ENCODE peak calls at places on chromosomes 2 and 18, in eight cellular contexts. One of them, this sample, is unnamed.

GRCh38 chr2:25521665-25522387 is 151.6 kb downstream of the DTNB start:
- DNase-seq in heart left ventricle: no peak
- DNase-seq in NB4: peak
- DNase-seq in kidney epithelial cell: peak
- DNase-seq in ovary: no peak
- DNase-seq in body of pancreas: peak
- DNase-seq in dorsolateral prefrontal cortex: no peak
- DNase-seq in brain microvascular endothelial cell: peak
- DNase-seq in this sample: peak

GRCh38 chr18:76803814-76804213 is 18.5 kb upstream of the ZNF236 start:
- DNase-seq in heart left ventricle: peak
- DNase-seq in NB4: peak
- DNase-seq in kidney epithelial cell: no peak
- DNase-seq in ovary: peak
- DNase-seq in body of pancreas: peak
- DNase-seq in dorsolateral prefrontal cortex: no peak
- DNase-seq in brain microvascular endothelial cell: peak
- DNase-seq in this sample: no peak

GRCh38 chr2:240745456-240745855 is 53.8 kb downstream of the AQP12A start:
- DNase-seq in heart left ventricle: no peak
- DNase-seq in NB4: no peak
- DNase-seq in kidney epithelial cell: no peak
- DNase-seq in ovary: no peak
- DNase-seq in body of pancreas: no peak
- DNase-seq in dorsolateral prefrontal cortex: no peak
- DNase-seq in brain microvascular endothelial cell: no peak
- DNase-seq in this sample: no peak

GRCh38 chr18:22741318-22741717 is 191.8 kb upstream of the RBBP8 start:
- DNase-seq in heart left ventricle: no peak
- DNase-seq in NB4: no peak
- DNase-seq in kidney epithelial cell: no peak
- DNase-seq in ovary: no peak
- DNase-seq in body of pancreas: no peak
- DNase-seq in dorsolateral prefrontal cortex: no peak
- DNase-seq in brain microvascular endothelial cell: no peak
- DNase-seq in this sample: no peak

GRCh38 chr2:127453013-127453391 is 34.8 kb downstream of the PROC start:
- DNase-seq in heart left ventricle: no peak
- DNase-seq in NB4: no peak
- DNase-seq in kidney epithelial cell: no peak
- DNase-seq in ovary: no peak
- DNase-seq in body of pancreas: no peak
- DNase-seq in dorsolateral prefrontal cortex: no peak
- DNase-seq in brain microvascular endothelial cell: no peak
- DNase-seq in this sample: no peak

GRCh38 chr2:53051157-53051556 is 716.4 kb upstream of the CHAC2 start:
- DNase-seq in heart left ventricle: no peak
- DNase-seq in NB4: no peak
- DNase-seq in kidney epithelial cell: no peak
- DNase-seq in ovary: no peak
- DNase-seq in body of pancreas: no peak
- DNase-seq in dorsolateral prefrontal cortex: no peak
- DNase-seq in brain microvascular endothelial cell: no peak
- DNase-seq in this sample: no peak

GRCh38 chr2:127053731-127054603 is 53.0 kb downstream of the BIN1 start:
- DNase-seq in heart left ventricle: peak
- DNase-seq in NB4: no peak
- DNase-seq in kidney epithelial cell: no peak
- DNase-seq in ovary: peak
- DNase-seq in body of pancreas: peak
- DNase-seq in dorsolateral prefrontal cortex: no peak
- DNase-seq in brain microvascular endothelial cell: no peak
- DNase-seq in this sample: no peak

GRCh38 chr2:150909613-150910012 is 352.1 kb downstream of the RBM43 start:
- DNase-seq in heart left ventricle: no peak
- DNase-seq in NB4: peak
- DNase-seq in kidney epithelial cell: no peak
- DNase-seq in ovary: no peak
- DNase-seq in body of pancreas: no peak
- DNase-seq in dorsolateral prefrontal cortex: no peak
- DNase-seq in brain microvascular endothelial cell: no peak
- DNase-seq in this sample: no peak

GRCh38 chr2:241003369-241003768 is 5.0 kb downstream of the SNED1 start:
- DNase-seq in heart left ventricle: no peak
- DNase-seq in NB4: no peak
- DNase-seq in kidney epithelial cell: no peak
- DNase-seq in ovary: no peak
- DNase-seq in body of pancreas: no peak
- DNase-seq in dorsolateral prefrontal cortex: no peak
- DNase-seq in brain microvascular endothelial cell: no peak
- DNase-seq in this sample: no peak

GRCh38 chr18:11850821-11851155 is 425 bp upstream of the CHMP1B start:
- DNase-seq in heart left ventricle: no peak
- DNase-seq in NB4: no peak
- DNase-seq in kidney epithelial cell: no peak
- DNase-seq in ovary: no peak
- DNase-seq in body of pancreas: no peak
- DNase-seq in dorsolateral prefrontal cortex: no peak
- DNase-seq in brain microvascular endothelial cell: no peak
- DNase-seq in this sample: no peak

GRCh38 chr2:25400576-25401241 is 59.0 kb upstream of the DNMT3A start:
- DNase-seq in heart left ventricle: no peak
- DNase-seq in NB4: no peak
- DNase-seq in kidney epithelial cell: no peak
- DNase-seq in ovary: no peak
- DNase-seq in body of pancreas: no peak
- DNase-seq in dorsolateral prefrontal cortex: no peak
- DNase-seq in brain microvascular endothelial cell: no peak
- DNase-seq in this sample: no peak

GRCh38 chr2:54531558-54531957 is 75.4 kb downstream of the SPTBN1 start:
- DNase-seq in heart left ventricle: no peak
- DNase-seq in NB4: no peak
- DNase-seq in kidney epithelial cell: peak
- DNase-seq in ovary: no peak
- DNase-seq in body of pancreas: no peak
- DNase-seq in dorsolateral prefrontal cortex: no peak
- DNase-seq in brain microvascular endothelial cell: peak
- DNase-seq in this sample: no peak

GRCh38 chr18:58320907-58321561 is 277.0 kb downstream of the NEDD4L start:
- DNase-seq in heart left ventricle: no peak
- DNase-seq in NB4: no peak
- DNase-seq in kidney epithelial cell: no peak
- DNase-seq in ovary: no peak
- DNase-seq in body of pancreas: no peak
- DNase-seq in dorsolateral prefrontal cortex: no peak
- DNase-seq in brain microvascular endothelial cell: no peak
- DNase-seq in this sample: no peak

GRCh38 chr2:224343226-224343625 is 58.7 kb downstream of the FAM124B start:
- DNase-seq in heart left ventricle: no peak
- DNase-seq in NB4: no peak
- DNase-seq in kidney epithelial cell: no peak
- DNase-seq in ovary: no peak
- DNase-seq in body of pancreas: no peak
- DNase-seq in dorsolateral prefrontal cortex: no peak
- DNase-seq in brain microvascular endothelial cell: no peak
- DNase-seq in this sample: no peak

GRCh38 chr18:2337552-2338141 is 233.7 kb downstream of the METTL4 start:
- DNase-seq in heart left ventricle: peak
- DNase-seq in NB4: peak
- DNase-seq in kidney epithelial cell: no peak
- DNase-seq in ovary: no peak
- DNase-seq in body of pancreas: peak
- DNase-seq in dorsolateral prefrontal cortex: no peak
- DNase-seq in brain microvascular endothelial cell: peak
- DNase-seq in this sample: no peak

GRCh38 chr2:173588931-173589369 is 234.3 kb downstream of the CDCA7 start:
- DNase-seq in heart left ventricle: no peak
- DNase-seq in NB4: no peak
- DNase-seq in kidney epithelial cell: peak
- DNase-seq in ovary: no peak
- DNase-seq in body of pancreas: no peak
- DNase-seq in dorsolateral prefrontal cortex: no peak
- DNase-seq in brain microvascular endothelial cell: peak
- DNase-seq in this sample: no peak

GRCh38 chr2:237320801-237321563 is 93.0 kb downstream of the COL6A3 start:
- DNase-seq in heart left ventricle: peak
- DNase-seq in NB4: no peak
- DNase-seq in kidney epithelial cell: no peak
- DNase-seq in ovary: no peak
- DNase-seq in body of pancreas: peak
- DNase-seq in dorsolateral prefrontal cortex: no peak
- DNase-seq in brain microvascular endothelial cell: no peak
- DNase-seq in this sample: no peak

GRCh38 chr2:128187032-128187654 is 96.1 kb downstream of the UGGT1 start:
- DNase-seq in heart left ventricle: no peak
- DNase-seq in NB4: no peak
- DNase-seq in kidney epithelial cell: no peak
- DNase-seq in ovary: no peak
- DNase-seq in body of pancreas: no peak
- DNase-seq in dorsolateral prefrontal cortex: no peak
- DNase-seq in brain microvascular endothelial cell: peak
- DNase-seq in this sample: no peak

GRCh38 chr2:133766164-133766832 is 198.0 kb upstream of the NCKAP5 start:
- DNase-seq in heart left ventricle: no peak
- DNase-seq in NB4: no peak
- DNase-seq in kidney epithelial cell: no peak
- DNase-seq in ovary: no peak
- DNase-seq in body of pancreas: no peak
- DNase-seq in dorsolateral prefrontal cortex: no peak
- DNase-seq in brain microvascular endothelial cell: no peak
- DNase-seq in this sample: no peak

GRCh38 chr2:39216495-39217191 is 27.1 kb downstream of the CDKL4 start:
- DNase-seq in heart left ventricle: no peak
- DNase-seq in NB4: peak
- DNase-seq in kidney epithelial cell: no peak
- DNase-seq in ovary: no peak
- DNase-seq in body of pancreas: no peak
- DNase-seq in dorsolateral prefrontal cortex: no peak
- DNase-seq in brain microvascular endothelial cell: no peak
- DNase-seq in this sample: no peak

GRCh38 chr2:39409697-39410389 is 27.2 kb downstream of the MAP4K3 start:
- DNase-seq in heart left ventricle: no peak
- DNase-seq in NB4: no peak
- DNase-seq in kidney epithelial cell: no peak
- DNase-seq in ovary: no peak
- DNase-seq in body of pancreas: no peak
- DNase-seq in dorsolateral prefrontal cortex: no peak
- DNase-seq in brain microvascular endothelial cell: peak
- DNase-seq in this sample: no peak

GRCh38 chr2:17427401-17427800 is 90.8 kb downstream of the RAD51AP2 start:
- DNase-seq in heart left ventricle: no peak
- DNase-seq in NB4: no peak
- DNase-seq in kidney epithelial cell: no peak
- DNase-seq in ovary: no peak
- DNase-seq in body of pancreas: no peak
- DNase-seq in dorsolateral prefrontal cortex: no peak
- DNase-seq in brain microvascular endothelial cell: no peak
- DNase-seq in this sample: no peak

GRCh38 chr2:17430326-17430725 is 87.9 kb downstream of the RAD51AP2 start:
- DNase-seq in heart left ventricle: no peak
- DNase-seq in NB4: no peak
- DNase-seq in kidney epithelial cell: no peak
- DNase-seq in ovary: no peak
- DNase-seq in body of pancreas: no peak
- DNase-seq in dorsolateral prefrontal cortex: no peak
- DNase-seq in brain microvascular endothelial cell: no peak
- DNase-seq in this sample: no peak

GRCh38 chr2:17429130-17429529 is 89.1 kb downstream of the RAD51AP2 start:
- DNase-seq in heart left ventricle: no peak
- DNase-seq in NB4: no peak
- DNase-seq in kidney epithelial cell: no peak
- DNase-seq in ovary: no peak
- DNase-seq in body of pancreas: no peak
- DNase-seq in dorsolateral prefrontal cortex: no peak
- DNase-seq in brain microvascular endothelial cell: peak
- DNase-seq in this sample: no peak

GRCh38 chr2:17422066-17422465 is 96.2 kb downstream of the RAD51AP2 start:
- DNase-seq in heart left ventricle: no peak
- DNase-seq in NB4: no peak
- DNase-seq in kidney epithelial cell: no peak
- DNase-seq in ovary: no peak
- DNase-seq in body of pancreas: no peak
- DNase-seq in dorsolateral prefrontal cortex: no peak
- DNase-seq in brain microvascular endothelial cell: no peak
- DNase-seq in this sample: no peak

GRCh38 chr2:17426708-17427107 is 91.5 kb downstream of the RAD51AP2 start:
- DNase-seq in heart left ventricle: no peak
- DNase-seq in NB4: no peak
- DNase-seq in kidney epithelial cell: no peak
- DNase-seq in ovary: no peak
- DNase-seq in body of pancreas: no peak
- DNase-seq in dorsolateral prefrontal cortex: no peak
- DNase-seq in brain microvascular endothelial cell: no peak
- DNase-seq in this sample: peak
- H3K4me3 ChIP-seq in heart left ventricle: no peak
- H3K4me3 ChIP-seq in NB4: no peak
- H3K4me3 ChIP-seq in kidney epithelial cell: no peak
- H3K4me3 ChIP-seq in ovary: no peak
- H3K4me3 ChIP-seq in body of pancreas: no peak
- H3K4me3 ChIP-seq in dorsolateral prefrontal cortex: no peak
- H3K4me3 ChIP-seq in brain microvascular endothelial cell: no peak
- H3K4me3 ChIP-seq in this sample: no peak

DNA sequence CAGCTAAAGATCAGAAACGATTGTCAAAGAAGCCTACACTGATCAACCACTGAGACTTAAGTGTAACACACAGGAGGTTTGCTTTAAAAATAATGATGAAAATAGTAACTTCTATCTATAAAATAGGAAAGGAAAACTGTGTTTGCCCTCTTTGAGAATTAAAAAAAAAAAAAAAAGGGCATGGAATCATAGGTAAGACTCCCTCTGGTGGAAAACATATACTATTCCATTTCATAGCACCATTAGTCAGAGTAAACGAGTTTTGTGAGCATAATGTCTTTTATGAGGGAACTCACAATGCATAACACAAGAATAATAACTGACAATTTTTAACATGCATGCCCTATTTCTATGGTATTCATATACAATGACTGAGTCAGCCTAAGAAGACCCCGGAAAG is 36.3 kb downstream of the SLC35F5 start:
- DNase-seq in heart left ventricle: no peak
- DNase-seq in NB4: no peak
- DNase-seq in kidney epithelial cell: no peak
- DNase-seq in ovary: no peak
- DNase-seq in body of pancreas: no peak
- DNase-seq in dorsolateral prefrontal cortex: no peak
- DNase-seq in brain microvascular endothelial cell: no peak
- DNase-seq in this sample: no peak
- TF ChIP-seq CTCF in heart left ventricle: peak
- TF ChIP-seq CTCF in NB4: peak
- TF ChIP-seq CTCF in kidney epithelial cell: peak
- TF ChIP-seq CTCF in ovary: no peak
- TF ChIP-seq CTCF in body of pancreas: peak
- TF ChIP-seq CTCF in dorsolateral prefrontal cortex: peak
- TF ChIP-seq CTCF in brain microvascular endothelial cell: peak
- TF ChIP-seq CTCF in this sample: peak

GRCh38 chr2:66439291-66440010 is 4.5 kb downstream of the MEIS1 start:
- DNase-seq in heart left ventricle: peak
- DNase-seq in NB4: no peak
- DNase-seq in kidney epithelial cell: no peak
- DNase-seq in ovary: peak
- DNase-seq in body of pancreas: no peak
- DNase-seq in dorsolateral prefrontal cortex: no peak
- DNase-seq in brain microvascular endothelial cell: no peak
- DNase-seq in this sample: no peak
- H3K4me3 ChIP-seq in heart left ventricle: peak
- H3K4me3 ChIP-seq in NB4: no peak
- H3K4me3 ChIP-seq in kidney epithelial cell: peak
- H3K4me3 ChIP-seq in ovary: peak
- H3K4me3 ChIP-seq in body of pancreas: peak
- H3K4me3 ChIP-seq in dorsolateral prefrontal cortex: peak
- H3K4me3 ChIP-seq in brain microvascular endothelial cell: peak
- H3K4me3 ChIP-seq in this sample: no peak

GRCh38 chr2:65056215-65056989 is at the start of gene CEP68:
- DNase-seq in heart left ventricle: peak
- DNase-seq in NB4: peak
- DNase-seq in kidney epithelial cell: peak
- DNase-seq in ovary: peak
- DNase-seq in body of pancreas: peak
- DNase-seq in dorsolateral prefrontal cortex: peak
- DNase-seq in brain microvascular endothelial cell: peak
- DNase-seq in this sample: peak
- TF ChIP-seq CTCF in heart left ventricle: no peak
- TF ChIP-seq CTCF in NB4: no peak
- TF ChIP-seq CTCF in kidney epithelial cell: no peak
- TF ChIP-seq CTCF in ovary: peak
- TF ChIP-seq CTCF in body of pancreas: no peak
- TF ChIP-seq CTCF in dorsolateral prefrontal cortex: peak
- TF ChIP-seq CTCF in brain microvascular endothelial cell: no peak
- TF ChIP-seq CTCF in this sample: no peak

This sample was measured in LNCaP clone FGC.